ENCODE peak calls at places on chromosomes 5 and 9, in four cellular contexts. Y, J, R and P are unnamed samples.

GRCh38 chr9:3477236-3477834 is 48.5 kb downstream of the RFX3 start:
- DNase-seq in R (no peak), J (no peak), Y (no peak), P (no peak)

GRCh38 chr5:17440766-17441165 is 57.3 kb upstream of the TAF11L2 start:
- DNase-seq in J (no peak), Y (no peak), R (no peak), P (no peak)

GRCh38 chr5:130720355-130720754 is 444.7 kb downstream of the HINT1 start:
- DNase-seq in Y (no peak), J (no peak), R (no peak), P (peak)

GRCh38 chr5:17833336-17833735 is 199.1 kb downstream of the TAF11L14 start:
- DNase-seq in J (no peak), Y (no peak), R (no peak), P (no peak)

GRCh38 chr9:134678671-134679443 is 37.3 kb downstream of the COL5A1 start:
- DNase-seq in R (peak), J (no peak), Y (no peak), P (peak)

GRCh38 chr5:903756-904096 is 11.0 kb downstream of the TRIP13 start:
- DNase-seq in J (no peak), Y (no peak), R (no peak), P (no peak)

GRCh38 chr9:35757527-35758275 is 3.6 kb upstream of the MSMP start:
- DNase-seq in J (no peak), Y (no peak), R (no peak), P (no peak)

GRCh38 chr5:149434162-149435014 is 55.3 kb upstream of the IL17B start:
- DNase-seq in R (no peak), Y (peak), J (no peak), P (peak)

GRCh38 chr5:44245936-44246335 is 143.3 kb downstream of the FGF10 start:
- DNase-seq in J (no peak), R (no peak), Y (no peak), P (no peak)

GRCh38 chr5:37495668-37496067 is 116.5 kb downstream of the WDR70 start:
- DNase-seq in R (no peak), Y (no peak), J (no peak), P (no peak)

GRCh38 chr5:1410156-1411014 is 34.9 kb downstream of the SLC6A3 start:
- DNase-seq in J (no peak), R (peak), Y (no peak), P (no peak)

GRCh38 chr5:178301641-178302040 is 69.0 kb upstream of the PHYKPL start:
- DNase-seq in R (peak), Y (no peak), J (no peak), P (no peak)

GRCh38 chr5:94385767-94386166 is 232.6 kb downstream of the KIAA0825 start:
- DNase-seq in R (no peak), Y (no peak), J (no peak), P (no peak)

GRCh38 chr5:156879665-156880285 is 29.7 kb downstream of the PPP1R2B start:
- DNase-seq in J (no peak), R (no peak), Y (no peak), P (no peak)

GRCh38 chr5:144114571-144114970 is 55.9 kb downstream of the YIPF5 start:
- DNase-seq in R (no peak), J (no peak), Y (no peak), P (no peak)
- H3K4me3 ChIP-seq in R (no peak), J (no peak), Y (no peak), P (no peak)

GRCh38 chr9:98046161-98046543 is 10.4 kb upstream of the NANS start:
- DNase-seq in R (no peak), Y (no peak), J (no peak), P (no peak)
- H3K4me3 ChIP-seq in R (peak), Y (no peak), J (no peak), P (no peak)

GRCh38 chr9:127553793-127554192 is 58.3 kb upstream of the STXBP1 start:
- DNase-seq in J (no peak), R (no peak), Y (no peak), P (no peak)

GRCh38 chr9:127555830-127556820 is 56.0 kb upstream of the STXBP1 start:
- DNase-seq in R (peak), J (peak), Y (peak), P (peak)

GRCh38 chr9:127556871-127557270 is 55.2 kb upstream of the STXBP1 start:
- DNase-seq in J (no peak), Y (no peak), R (no peak), P (no peak)

GRCh38 chr9:127557466-127557869 is 54.6 kb upstream of the STXBP1 start:
- DNase-seq in R (no peak), J (no peak), Y (no peak), P (peak)

GRCh38 chr9:127554966-127555829 is 56.9 kb upstream of the STXBP1 start:
- DNase-seq in J (no peak), R (no peak), Y (no peak), P (no peak)
- H3K4me3 ChIP-seq in J (no peak), R (no peak), Y (no peak), P (no peak)

GRCh38 chr5:14268738-14269137 is 125.6 kb downstream of the TRIO start:
- DNase-seq in R (no peak), J (no peak), Y (no peak), P (no peak)
- H3K4me3 ChIP-seq in R (no peak), J (no peak), Y (no peak), P (no peak)

GRCh38 chr5:36481721-36482120 is 124.7 kb upstream of the SLC1A3 start:
- DNase-seq in Y (no peak), R (no peak), J (no peak), P (no peak)

GRCh38 chr5:36482812-36483211 is 123.6 kb upstream of the SLC1A3 start:
- DNase-seq in J (no peak), R (no peak), Y (no peak), P (no peak)

DNA sequence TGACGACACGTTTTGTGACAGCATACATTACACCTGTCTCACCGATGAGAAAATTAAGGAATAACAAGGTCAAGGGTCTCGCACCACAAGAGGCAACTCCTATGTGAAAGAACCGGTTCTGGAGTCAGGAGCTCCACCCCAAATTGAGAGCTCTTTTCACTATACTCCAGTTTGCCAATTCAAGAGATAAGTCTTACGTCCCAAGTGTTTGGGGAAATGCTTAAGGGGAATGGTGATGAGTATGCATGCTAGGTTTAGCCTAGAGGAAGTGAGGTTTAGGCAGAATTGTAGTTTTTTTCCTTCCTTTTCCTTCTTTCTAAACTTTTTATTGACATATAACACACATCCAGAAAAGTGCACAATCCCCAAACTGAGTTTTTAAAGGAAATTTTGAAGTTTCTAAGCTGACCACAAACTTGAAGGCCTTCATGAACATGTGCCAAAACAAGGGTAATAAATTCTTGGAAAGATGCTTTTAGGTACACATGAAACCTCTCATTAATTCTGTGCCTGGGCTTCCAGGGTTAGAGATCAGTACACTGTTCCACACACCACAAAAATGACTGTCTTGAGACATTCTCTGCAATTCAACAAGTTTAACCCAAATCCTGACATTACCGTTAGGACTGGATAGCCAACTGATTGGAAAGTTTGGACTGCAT is 127.6 kb upstream of the SLC1A3 start:
- DNase-seq in Y (no peak), J (no peak), R (no peak), P (no peak)
- H3K4me3 ChIP-seq in Y (no peak), J (no peak), R (no peak), P (no peak)

GRCh38 chr5:139277171-139277570 is 16.4 kb upstream of the MATR3 start:
- DNase-seq in R (no peak), Y (no peak), J (no peak), P (no peak)
- H3K4me3 ChIP-seq in R (no peak), Y (no peak), J (no peak), P (no peak)

DNA sequence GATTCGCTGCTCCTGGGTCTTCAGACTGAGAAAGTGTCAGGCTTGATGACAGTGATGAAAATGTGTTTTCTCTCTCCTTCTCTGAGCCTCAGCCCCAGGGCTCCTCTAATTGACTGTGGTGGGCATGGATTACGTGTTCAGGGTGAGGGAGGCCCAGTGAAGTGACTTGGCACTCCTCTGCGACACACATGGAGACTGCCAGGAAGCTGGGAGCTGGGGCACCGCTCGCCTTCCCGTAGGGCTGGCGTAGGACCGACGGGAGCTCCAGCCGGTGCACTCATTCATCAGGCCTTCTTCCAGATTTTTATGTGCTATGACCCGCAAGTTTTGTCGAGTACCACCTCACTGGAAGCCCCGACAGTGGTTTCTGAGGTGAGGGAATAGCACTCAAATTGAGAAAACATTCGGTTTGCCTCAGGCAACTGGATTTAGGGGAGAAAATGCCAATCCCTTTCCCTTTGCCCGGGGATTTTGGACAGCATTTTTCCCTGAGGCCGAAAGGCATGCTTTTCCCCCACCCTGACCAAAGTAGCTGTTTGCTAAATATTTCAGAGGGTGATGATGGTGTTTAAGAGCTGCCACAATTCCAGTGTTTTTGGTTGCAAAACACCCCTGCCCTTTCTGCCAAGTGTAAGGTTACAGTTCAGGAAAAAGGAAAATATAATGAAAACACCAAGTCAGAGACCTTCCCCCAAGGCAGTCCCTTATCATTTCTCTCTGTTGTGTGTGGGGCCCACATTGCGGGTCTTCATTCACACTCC is 83.7 kb downstream of the PCSK5 start:
- DNase-seq in J (no peak), Y (no peak), R (no peak), P (no peak)
- H3K4me3 ChIP-seq in J (no peak), Y (no peak), R (no peak), P (no peak)

GRCh38 chr5:126366199-126366560 is 57.0 kb upstream of the GRAMD2B start:
- DNase-seq in R (no peak), J (no peak), Y (no peak), P (no peak)

GRCh38 chr5:126364206-126364902 is 58.9 kb upstream of the GRAMD2B start:
- DNase-seq in R (no peak), Y (no peak), J (no peak), P (no peak)

GRCh38 chr5:126363658-126364057 is 59.6 kb upstream of the GRAMD2B start:
- DNase-seq in R (no peak), Y (no peak), J (no peak), P (no peak)

GRCh38 chr5:126368239-126368812 is 54.9 kb upstream of the GRAMD2B start:
- DNase-seq in Y (no peak), J (no peak), R (no peak), P (peak)

GRCh38 chr5:126365446-126366198 is 57.6 kb upstream of the GRAMD2B start:
- DNase-seq in Y (no peak), R (no peak), J (no peak), P (no peak)
- H3K4me3 ChIP-seq in Y (no peak), R (no peak), J (no peak), P (no peak)

DNA sequence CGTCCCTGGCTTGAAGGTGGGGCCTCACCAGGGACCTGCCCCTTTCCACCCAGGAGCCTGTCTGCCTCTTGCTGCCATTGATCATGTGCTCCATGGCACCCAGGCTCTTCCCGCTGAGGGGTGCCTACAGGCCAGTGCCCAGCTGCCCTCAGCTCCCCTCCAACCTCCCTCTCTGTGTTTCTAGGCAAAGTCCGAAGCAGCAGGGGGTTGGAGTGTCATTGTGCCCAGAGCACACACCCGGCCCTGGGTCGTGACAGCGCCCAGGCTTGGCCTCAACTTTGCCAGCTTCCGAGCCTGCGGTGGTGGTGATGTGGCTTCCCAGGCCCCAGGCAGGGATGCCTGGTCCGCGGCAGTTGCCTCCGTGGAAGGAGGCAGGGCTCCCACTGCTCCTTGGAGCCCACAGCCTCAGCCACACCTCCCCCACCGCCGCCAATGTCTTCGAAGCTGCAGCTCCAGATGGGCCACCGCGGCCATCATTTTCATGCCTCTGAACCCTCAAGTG is 52.4 kb downstream of the GTF3C4 start:
- DNase-seq in J (no peak), R (peak), Y (no peak), P (no peak)
- H3K4me3 ChIP-seq in J (no peak), R (no peak), Y (no peak), P (no peak)

DNA sequence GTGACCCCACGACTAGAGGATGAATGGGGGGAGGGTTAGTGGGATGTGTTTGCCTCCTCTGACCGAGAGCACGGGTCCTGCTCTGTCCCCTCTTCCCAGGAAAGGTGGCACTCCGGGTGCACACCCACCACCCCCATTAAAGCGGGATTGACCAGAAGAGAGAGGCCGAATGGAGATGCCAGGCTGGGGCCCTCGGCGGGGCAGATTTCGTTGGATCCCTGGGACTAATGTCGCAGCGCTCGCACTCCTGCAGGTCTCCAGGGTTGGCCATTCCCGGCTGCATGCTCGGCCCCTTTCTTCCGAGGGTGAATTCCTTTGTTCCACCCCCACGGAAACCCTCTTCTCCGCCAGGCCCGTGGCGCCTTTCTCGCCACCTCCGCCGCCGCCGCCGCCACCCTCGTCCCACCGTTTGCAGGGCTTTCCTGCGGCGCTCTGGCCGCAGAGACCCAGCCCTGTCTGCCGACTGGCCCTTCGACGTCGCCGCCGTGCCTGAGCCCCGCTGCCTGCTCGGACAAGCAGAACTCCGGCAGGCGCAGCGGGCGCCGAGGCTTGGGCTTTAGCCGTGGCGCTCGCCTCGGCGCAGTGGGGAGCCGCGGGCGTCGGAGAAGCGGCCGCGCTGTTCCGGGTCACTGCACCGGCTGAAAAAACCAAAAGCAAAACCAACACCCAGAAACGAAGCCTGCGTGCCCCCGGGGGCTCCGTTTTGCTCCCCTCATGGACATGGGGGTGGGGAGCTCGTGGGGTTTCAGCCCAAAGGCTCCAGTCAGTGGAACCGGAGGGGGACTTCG is 11.8 kb downstream of the LMX1B start:
- DNase-seq in J (no peak), Y (no peak), R (no peak), P (peak)
- H3K4me3 ChIP-seq in J (peak), Y (peak), R (peak), P (peak)